ENCODE peak calls at places on chromosomes 12 and 14, in seven cellular contexts. W is PC-3, Z is neural progenitor cell, Q is ovary, U is fibroblast of lung, I is kidney, C is GM23338. L is an unnamed sample.

GRCh38 chr12:27330846-27331245 is 1.8 kb upstream of the BMAL2 start:
- DNase-seq in U (no peak), Z (no peak), Q (no peak), I (no peak), C (no peak), W (peak; percentile 77), L (no peak)

GRCh38 chr12:20695232-20695631 is at the start of gene SLCO1C1:
- DNase-seq in Q (no peak), U (no peak), W (no peak), I (no peak), Z (peak; percentile 49), C (peak; percentile 57), L (peak; percentile 21)

GRCh38 chr14:100775351-100775830 is 48.7 kb downstream of the DLK1 start:
- DNase-seq in Q (no peak), U (no peak), C (no peak), Z (no peak), I (no peak), W (no peak), L (no peak)

GRCh38 chr12:89393551-89394121 is 41.3 kb upstream of the DUSP6 start:
- DNase-seq in C (no peak), Z (no peak), W (no peak), U (no peak), I (no peak), Q (no peak), L (no peak)

GRCh38 chr14:67975429-67975828 is 155.8 kb downstream of the RAD51B start:
- DNase-seq in W (no peak), I (no peak), Q (no peak), C (no peak), U (no peak), Z (no peak), L (no peak)

GRCh38 chr14:59161571-59162175 is 26.8 kb upstream of the DAAM1 start:
- DNase-seq in W (peak; percentile 63), Z (peak; percentile 21), Q (no peak), I (no peak), U (peak; percentile 91), C (peak; percentile 33), L (peak; percentile 14)

GRCh38 chr12:118549506-118550109 is 173.3 kb downstream of the SUDS3 start:
- DNase-seq in Q (no peak), U (no peak), Z (no peak), C (no peak), I (peak; percentile 68), W (no peak), L (no peak)

GRCh38 chr12:67077617-67078016 is 191.5 kb upstream of the CAND1 start:
- DNase-seq in U (peak; percentile 5), Z (no peak), Q (no peak), W (peak; percentile 88), I (no peak), C (no peak), L (no peak)

GRCh38 chr14:92135269-92135668 is 13.5 kb downstream of the CPSF2 start:
- DNase-seq in C (peak; percentile 11), I (no peak), Q (no peak), Z (peak; percentile 4), U (peak; percentile 66), W (peak; percentile 43), L (peak; percentile 26)

GRCh38 chr14:75448209-75448608 is 20.4 kb downstream of the JDP2 start:
- DNase-seq in W (no peak), I (no peak), U (no peak), Z (no peak), C (no peak), Q (no peak), L (no peak)

GRCh38 chr12:7241404-7242005 is 52.0 kb downstream of the PEX5 start:
- DNase-seq in I (no peak), Z (no peak), Q (no peak), U (no peak), C (no peak), W (peak; percentile 37), L (no peak)

GRCh38 chr12:96107236-96107635 is 71.8 kb upstream of the LTA4H start:
- DNase-seq in U (no peak), W (no peak), Q (no peak), C (no peak), I (no peak), Z (no peak), L (no peak)

GRCh38 chr14:24943024-24943423 is 106.9 kb downstream of the STXBP6 start:
- DNase-seq in Z (peak; percentile 49), Q (no peak), I (no peak), W (no peak), C (peak; percentile 91), U (peak; percentile 47), L (peak; percentile 7)

GRCh38 chr12:105369014-105369413 is 38.5 kb downstream of the C12orf75 start:
- DNase-seq in C (no peak), I (no peak), Z (no peak), Q (no peak), W (peak; percentile 30), U (peak; percentile 56), L (no peak)

GRCh38 chr12:24125280-24125679 is 175.8 kb upstream of the SOX5 start:
- DNase-seq in Z (no peak), I (no peak), W (no peak), C (no peak), Q (no peak), U (no peak), L (no peak)

GRCh38 chr14:78157855-78158436 is 12.2 kb upstream of the NRXN3 start:
- DNase-seq in W (peak; percentile 24), I (no peak), Z (peak; percentile 71), Q (no peak), U (no peak), C (peak; percentile 54), L (peak; percentile 45)

GRCh38 chr14:54685286-54685845 is 118.4 kb downstream of the SAMD4A start:
- DNase-seq in C (no peak), I (no peak), Z (no peak), Q (no peak), U (no peak), W (no peak), L (no peak)

DNA sequence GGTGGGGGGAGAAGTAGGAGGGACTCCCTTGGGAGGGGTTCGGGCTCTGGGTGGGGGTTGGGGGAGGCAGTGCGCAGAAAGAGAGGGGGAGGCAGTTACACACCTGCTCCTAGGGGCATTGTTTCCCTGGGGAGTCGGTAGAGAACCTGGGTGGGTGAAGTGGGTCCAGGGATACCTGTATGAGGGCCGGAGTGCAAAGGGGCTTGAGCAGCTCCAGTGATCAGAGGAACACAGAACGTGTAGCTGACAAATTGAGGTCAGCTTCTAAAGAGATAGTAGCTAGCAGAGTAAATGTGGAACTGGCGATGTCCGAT is 430 bp downstream of the SMARCD1 start:
- DNase-seq in Q (no peak), U (no peak), Z (no peak), C (no peak), W (peak; percentile 8), I (peak; percentile 36), L (no peak)
- H3K4me3 ChIP-seq in Q (peak overlapping the region; percentile 85), U (peak overlapping the region; percentile 52), Z (peak overlapping the region; percentile 82), C (peak overlapping the region; percentile 58), W (peak overlapping the region; percentile 78), I (peak overlapping the region; percentile 84), L (peak overlapping the region; percentile 76)

DNA sequence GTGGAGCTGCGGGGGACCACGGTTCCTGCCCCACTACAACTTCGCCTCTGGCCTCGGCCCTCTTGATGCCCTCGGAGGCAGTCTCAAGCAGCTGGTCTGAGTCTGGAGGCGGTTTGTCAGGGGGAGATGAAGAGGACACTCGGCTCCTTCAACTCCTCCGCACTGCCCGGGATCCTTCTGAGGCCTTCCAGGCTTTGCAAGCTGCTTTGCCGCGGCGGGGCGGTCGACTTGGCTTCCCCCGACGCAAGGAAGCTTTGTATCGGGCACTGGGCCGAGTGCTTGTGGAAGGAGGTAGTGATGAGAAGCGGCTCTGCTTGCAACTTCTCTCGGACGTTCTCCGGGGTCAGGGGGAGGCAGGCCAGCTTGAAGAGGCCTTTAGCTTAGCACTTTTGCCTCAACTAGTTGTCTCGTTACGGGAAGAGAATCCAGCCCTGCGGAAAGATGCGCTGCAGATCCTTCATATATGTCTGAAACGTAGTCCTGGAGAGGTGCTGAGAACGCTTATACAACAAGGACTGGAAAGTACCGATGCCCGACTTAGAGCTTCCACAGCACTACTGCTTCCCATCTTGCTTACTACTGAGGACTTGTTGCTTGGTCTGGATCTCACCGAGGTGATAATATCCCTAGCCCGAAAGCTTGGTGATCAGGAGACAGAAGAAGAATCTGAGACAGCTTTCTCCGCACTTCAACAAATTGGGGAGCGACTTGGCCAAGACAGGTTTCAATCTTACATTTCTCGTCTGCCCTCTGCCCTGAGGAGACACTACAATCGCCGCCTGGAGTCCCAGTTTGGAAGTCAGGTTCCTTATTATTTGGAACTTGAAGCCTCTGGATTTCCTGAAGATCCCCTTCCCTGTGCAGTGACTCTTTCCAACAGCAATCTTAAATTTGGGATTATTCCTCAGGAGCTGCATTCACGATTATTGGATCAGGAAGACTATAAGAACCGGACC is 861 bp downstream of the TOGARAM1 start:
- DNase-seq in W (peak; percentile 33), U (peak; percentile 50), Z (peak; percentile 66), Q (peak; percentile 77), I (peak; percentile 88), C (peak; percentile 53), L (peak; percentile 49)
- H3K4me3 ChIP-seq in W (peak overlapping the region; percentile 89), U (peak overlapping the region; percentile 77), Z (peak overlapping the region; percentile 78), Q (peak overlapping the region; percentile 90), I (peak overlapping the region; percentile 80), C (peak overlapping the region; percentile 75), L (peak overlapping the region; percentile 76)

GRCh38 chr14:93346926-93347721 is at the start of gene COX8C:
- DNase-seq in Z (no peak), C (peak; percentile 31), I (peak; percentile 59), Q (no peak), W (no peak), U (no peak), L (no peak)
- H3K4me3 ChIP-seq in Z (no peak within 1 kb of the TSS), C (no peak within 1 kb of the TSS), I (no peak within 1 kb of the TSS), Q (no peak within 1 kb of the TSS), W (no peak within 1 kb of the TSS), U (no peak within 1 kb of the TSS), L (no peak within 1 kb of the TSS)

GRCh38 chr12:32754101-32754500 is 1.6 kb downstream of the YARS2 start:
- DNase-seq in C (peak; percentile 8), U (peak; percentile 5), W (peak; percentile 35), Z (no peak), I (no peak), Q (no peak), L (no peak)

GRCh38 chr12:32757159-32757556 is 1.5 kb upstream of the YARS2 start:
- DNase-seq in I (no peak), W (no peak), U (no peak), Z (no peak), C (no peak), Q (no peak), L (no peak)

GRCh38 chr12:32755051-32755653 is 545 bp downstream of the YARS2 start:
- DNase-seq in Z (peak; percentile 85), W (peak; percentile 91), Q (peak; percentile 66), C (peak; percentile 91), I (peak; percentile 90), U (peak; percentile 77), L (peak; percentile 76)

GRCh38 chr12:32755654-32756475 is at the start of gene YARS2:
- DNase-seq in W (peak; percentile 96), I (peak; percentile 96), Z (peak; percentile 97), U (peak; percentile 99), C (peak; percentile 99), Q (peak; percentile 90), L (peak; percentile 99)

DNA sequence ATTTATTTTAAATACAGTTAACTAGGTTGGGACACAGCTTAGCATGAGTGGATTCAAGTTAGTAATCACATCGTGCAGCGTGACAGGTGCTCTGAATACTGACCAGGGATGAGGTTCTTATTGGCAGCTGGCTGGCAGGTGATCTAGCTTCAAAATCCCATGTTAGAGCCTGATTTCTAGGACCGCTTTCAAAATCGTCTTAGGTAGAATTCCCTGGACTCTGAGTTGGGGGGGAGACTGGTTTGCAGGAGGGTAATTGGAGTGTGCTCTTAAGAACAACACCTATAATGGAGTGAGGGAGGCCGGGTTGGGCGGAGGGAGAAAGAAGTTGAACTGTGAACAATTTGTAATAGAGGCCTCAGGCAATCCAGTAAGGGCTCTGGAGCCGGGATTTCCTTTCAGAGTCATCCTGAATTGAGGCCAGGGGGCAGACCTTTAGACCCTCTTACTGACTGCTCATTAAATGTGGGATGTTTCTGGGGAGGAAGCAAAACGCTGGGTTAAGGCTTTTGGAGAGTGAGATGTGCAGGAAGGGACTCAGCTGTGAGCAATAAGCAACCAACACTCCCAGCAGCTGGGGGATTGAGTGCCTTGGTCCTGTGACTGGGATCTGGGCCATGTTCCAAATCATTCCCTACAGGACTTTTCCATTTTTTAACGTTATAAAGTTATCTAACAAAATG is 920 bp upstream of the YARS2 start:
- DNase-seq in I (no peak), C (peak; percentile 26), W (peak; percentile 55), Z (peak; percentile 40), Q (peak; percentile 22), U (peak; percentile 8), L (no peak)
- H3K4me3 ChIP-seq in I (peak overlapping the region; percentile 88), C (peak overlapping the region; percentile 65), W (peak overlapping the region; percentile 93), Z (peak overlapping the region; percentile 91), Q (no peak overlapping the region), U (no peak overlapping the region), L (peak overlapping the region; percentile 65)